ENCODE peak calls at places on chromosomes 13 and 19, in eight cellular contexts. N is activated CD4-positive, alpha-beta memory T cell treated with anti-CD3 and anti-CD28 coated beads for 36 hours; F is anterior cingulate cortex; Z is DMS 273 treated with DMSO at 0.1 percent for 48 hours; Y is T-cell; L is activated T-cell treated with anti-CD3 and anti-CD28 coated beads, Interleukin-2, amount 50 U/mL, for 4 hours; X is cardiac muscle cell; E is body of pancreas. U is an unnamed sample.

GRCh38 chr13:112355274-112355843 is 20.8 kb upstream of the SPACA7 start:
- DNase-seq in N (no peak), F (no peak), Z (no peak), Y (no peak), L (no peak), X (no peak), E (no peak), U (no peak)

GRCh38 chr13:76516013-76516412 is 370.2 kb downstream of the KCTD12 start:
- DNase-seq in N (no peak), F (no peak), Z (no peak), Y (no peak), L (no peak), X (peak), E (no peak), U (peak)

GRCh38 chr13:60463787-60464186 is 66.8 kb downstream of the TDRD3 start:
- DNase-seq in N (no peak), F (no peak), Z (no peak), Y (no peak), L (no peak), X (no peak), E (no peak), U (no peak)

GRCh38 chr13:42375663-42376062 is 103.7 kb downstream of the AKAP11 start:
- DNase-seq in N (no peak), F (no peak), Z (no peak), Y (no peak), L (no peak), X (no peak), E (no peak), U (no peak)

GRCh38 chr13:80118099-80118498 is 222.8 kb downstream of the SPRY2 start:
- DNase-seq in N (no peak), F (no peak), Z (no peak), Y (no peak), L (no peak), X (no peak), E (no peak), U (no peak)

GRCh38 chr13:87444135-87444534 is 227.0 kb upstream of the SLITRK5 start:
- DNase-seq in N (no peak), F (no peak), Z (no peak), Y (no peak), L (no peak), X (no peak), E (no peak), U (no peak)

GRCh38 chr13:65336106-65336603 is 1894.0 kb downstream of the PCDH9 start:
- DNase-seq in N (no peak), F (no peak), Z (no peak), Y (no peak), L (no peak), X (no peak), E (no peak), U (peak)

GRCh38 chr19:39970674-39971379 is at the start of gene PSMC4:
- DNase-seq in N (peak), F (peak), Z (peak), Y (peak), L (peak), X (peak), E (peak), U (peak)

GRCh38 chr19:38172001-38172400 is 52.0 kb downstream of the DPF1 start:
- DNase-seq in N (no peak), F (peak), Z (no peak), Y (no peak), L (no peak), X (no peak), E (no peak), U (no peak)

GRCh38 chr13:38341149-38341692 is 8.4 kb upstream of the UFM1 start:
- DNase-seq in N (no peak), F (no peak), Z (no peak), Y (no peak), L (no peak), X (peak), E (no peak), U (no peak)

U was measured in SJCRH30.